ENCODE peak calls at places on chromosomes 6 and 20, in nine cellular contexts. B is NCI-H1105, S is A172, D is DMS 273 treated with DMSO at 0.1 percent for 48 hours, X is pulmonary artery endothelial cell, C is GM19239, M is NCI-H345, T is glutamatergic neuron, G is brain pericyte. P is an unnamed sample.

GRCh38 chr20:36493013-36493800 is 48.1 kb upstream of the MYL9 start:
- DNase-seq in B (no peak), S (no peak), D (no peak), X (no peak), C (no peak), M (peak), T (peak), G (no peak), P (no peak)

GRCh38 chr6:157823523-157824370 is 701 bp downstream of the SNX9 start:
- DNase-seq in B (no peak), S (peak), D (no peak), X (peak), C (peak), M (peak), T (peak), G (no peak), P (peak)

GRCh38 chr6:151716446-151717047 is 90.9 kb upstream of the ESR1 start:
- DNase-seq in B (no peak), S (peak), D (no peak), X (no peak), C (no peak), M (no peak), T (no peak), G (no peak), P (no peak)

GRCh38 chr6:49698538-49699205 is 14.7 kb downstream of the CRISP2 start:
- DNase-seq in B (no peak), S (no peak), D (no peak), X (no peak), C (no peak), M (no peak), T (no peak), G (no peak), P (no peak)

GRCh38 chr6:53326372-53327016 is 22.3 kb downstream of the ELOVL5 start:
- DNase-seq in B (no peak), S (peak), D (no peak), X (peak), C (no peak), M (no peak), T (no peak), G (peak), P (peak)

GRCh38 chr6:160974304-160974771 is 17.2 kb upstream of the MAP3K4 start:
- DNase-seq in B (no peak), S (peak), D (no peak), X (no peak), C (no peak), M (no peak), T (no peak), G (no peak), P (peak)

GRCh38 chr6:154605207-154605877 is 94.9 kb upstream of the CNKSR3 start:
- DNase-seq in B (no peak), S (peak), D (no peak), X (no peak), C (peak), M (no peak), T (no peak), G (no peak), P (no peak)

GRCh38 chr6:28738396-28738765 is 185.4 kb downstream of the TRIM27 start:
- DNase-seq in B (no peak), S (no peak), D (no peak), X (no peak), C (no peak), M (no peak), T (no peak), G (no peak), P (no peak)

GRCh38 chr20:4227085-4227821 is 211.9 kb upstream of the RNF24 start:
- DNase-seq in B (no peak), S (peak), D (no peak), X (no peak), C (no peak), M (no peak), T (no peak), G (no peak), P (peak)

GRCh38 chr6:33908025-33908424 is 104.2 kb upstream of the MLN start:
- DNase-seq in B (no peak), S (no peak), D (no peak), X (no peak), C (no peak), M (no peak), T (no peak), G (no peak), P (no peak)

GRCh38 chr20:44396369-44396768 is 40.9 kb downstream of the HNF4A start:
- DNase-seq in B (no peak), S (no peak), D (no peak), X (no peak), C (no peak), M (no peak), T (no peak), G (no peak), P (no peak)

GRCh38 chr20:25275813-25276532 is 28.1 kb downstream of the PYGB start:
- DNase-seq in B (no peak), S (no peak), D (no peak), X (no peak), C (no peak), M (no peak), T (peak), G (no peak), P (no peak)

GRCh38 chr6:44967481-44967880 is 360.6 kb upstream of the RUNX2 start:
- DNase-seq in B (no peak), S (peak), D (no peak), X (no peak), C (no peak), M (no peak), T (no peak), G (no peak), P (no peak)

GRCh38 chr20:57493091-57493615 is 31.8 kb downstream of the CTCFL start:
- DNase-seq in B (no peak), S (no peak), D (no peak), X (no peak), C (no peak), M (no peak), T (no peak), G (no peak), P (no peak)

GRCh38 chr20:61901421-61902212 is 164.1 kb downstream of the TAF4 start:
- DNase-seq in B (no peak), S (peak), D (no peak), X (no peak), C (no peak), M (no peak), T (no peak), G (no peak), P (peak)

GRCh38 chr6:152094992-152095592 is 287.6 kb downstream of the ESR1 start:
- DNase-seq in B (no peak), S (peak), D (no peak), X (peak), C (no peak), M (no peak), T (no peak), G (peak), P (peak)

GRCh38 chr20:36550797-36551299 is 9.5 kb downstream of the MYL9 start:
- DNase-seq in B (no peak), S (no peak), D (no peak), X (no peak), C (no peak), M (no peak), T (no peak), G (no peak), P (no peak)

GRCh38 chr6:22250486-22250885 is 46.4 kb downstream of the PRL start:
- DNase-seq in B (peak), S (no peak), D (no peak), X (no peak), C (no peak), M (peak), T (peak), G (no peak), P (no peak)

GRCh38 chr6:64505312-64505711 is 869.7 kb downstream of the PHF3 start:
- DNase-seq in B (no peak), S (no peak), D (no peak), X (no peak), C (peak), M (no peak), T (peak), G (no peak), P (no peak)

GRCh38 chr6:2518029-2518428 is 232.7 kb downstream of the MYLK4 start:
- DNase-seq in B (no peak), S (no peak), D (no peak), X (no peak), C (no peak), M (no peak), T (no peak), G (no peak), P (no peak)

GRCh38 chr6:50635429-50635828 is 77.9 kb upstream of the TFAP2D start:
- DNase-seq in B (no peak), S (no peak), D (no peak), X (no peak), C (no peak), M (no peak), T (no peak), G (no peak), P (no peak)

GRCh38 chr6:137202078-137202477 is 17.1 kb downstream of the IFNGR1 start:
- DNase-seq in B (no peak), S (no peak), D (no peak), X (no peak), C (no peak), M (no peak), T (no peak), G (no peak), P (no peak)

GRCh38 chr6:10991115-10991514 is 53.0 kb downstream of the ELOVL2 start:
- DNase-seq in B (no peak), S (no peak), D (no peak), X (no peak), C (no peak), M (no peak), T (peak), G (no peak), P (no peak)